ENCODE peak calls at places on chromosomes 2 and 18, in four cellular contexts. P, D, N and I are unnamed samples.

GRCh38 chr18:48026216-48026615 is 95.8 kb upstream of the SMAD2 start:
- DNase-seq in P (no peak), D (no peak), N (no peak), I (no peak)

GRCh38 chr2:176114120-176114929 is 2.3 kb upstream of the HOXD10 start:
- DNase-seq in P (no peak), D (no peak), N (no peak), I (no peak)

GRCh38 chr2:113977660-113978523 is 88.0 kb downstream of the ACTR3 start:
- DNase-seq in P (no peak), D (peak; percentile 20), N (peak; percentile 58), I (no peak)

GRCh38 chr18:6653880-6654279 is 75.6 kb upstream of the ARHGAP28 start:
- DNase-seq in P (no peak), D (no peak), N (no peak), I (no peak)

GRCh38 chr2:75053484-75054112 is 95.2 kb downstream of the POLE4 start:
- DNase-seq in P (no peak), D (no peak), N (no peak), I (no peak)

GRCh38 chr2:28276076-28276618 is 116.5 kb upstream of the FOSL2 start:
- DNase-seq in P (no peak), D (peak; percentile 97), N (peak; percentile 99), I (peak; percentile 95)

GRCh38 chr2:241049739-241050623 is 51.6 kb downstream of the SNED1 start:
- DNase-seq in P (no peak), D (no peak), N (no peak), I (no peak)

GRCh38 chr2:2698182-2699116 is 367.4 kb upstream of the MYT1L start:
- DNase-seq in P (no peak), D (no peak), N (no peak), I (no peak)

GRCh38 chr2:143946436-143947385 is 573.2 kb downstream of the ZEB2 start:
- DNase-seq in P (no peak), D (no peak), N (no peak), I (peak; percentile 63)

GRCh38 chr2:24456610-24457556 is 34.2 kb upstream of the NCOA1 start:
- DNase-seq in P (no peak), D (peak; percentile 29), N (peak; percentile 87), I (peak; percentile 53)

GRCh38 chr18:74331404-74331803 is 15.8 kb downstream of the C18orf63 start:
- DNase-seq in P (no peak), D (peak; percentile 13), N (peak; percentile 80), I (peak; percentile 52)
- TF ChIP-seq CTCF in P (no peak), D (peak; percentile 63), N (peak; percentile 80), I (peak; percentile 51)

DNA sequence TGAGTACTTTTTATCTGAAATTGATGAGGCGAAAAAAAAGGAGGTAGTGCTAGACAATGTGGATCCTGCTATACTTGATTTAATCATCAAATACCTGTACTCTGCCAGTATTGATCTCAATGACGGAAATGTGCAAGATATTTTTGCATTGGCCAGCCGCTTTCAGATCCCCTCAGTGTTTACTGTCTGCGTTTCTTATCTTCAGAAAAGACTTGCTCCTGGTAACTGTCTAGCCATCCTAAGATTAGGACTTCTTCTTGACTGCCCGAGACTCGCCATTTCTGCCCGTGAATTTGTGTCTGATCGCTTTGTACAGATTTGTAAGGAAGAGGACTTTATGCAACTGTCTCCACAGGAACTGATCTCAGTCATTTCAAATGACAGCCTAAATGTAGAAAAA is 453 bp downstream of the KLHL41 start:
- DNase-seq in P (no peak), D (no peak), N (no peak), I (no peak)
- H3K4me3 ChIP-seq in P (no peak overlapping the region), D (no peak overlapping the region), N (no peak overlapping the region), I (no peak overlapping the region)

DNA sequence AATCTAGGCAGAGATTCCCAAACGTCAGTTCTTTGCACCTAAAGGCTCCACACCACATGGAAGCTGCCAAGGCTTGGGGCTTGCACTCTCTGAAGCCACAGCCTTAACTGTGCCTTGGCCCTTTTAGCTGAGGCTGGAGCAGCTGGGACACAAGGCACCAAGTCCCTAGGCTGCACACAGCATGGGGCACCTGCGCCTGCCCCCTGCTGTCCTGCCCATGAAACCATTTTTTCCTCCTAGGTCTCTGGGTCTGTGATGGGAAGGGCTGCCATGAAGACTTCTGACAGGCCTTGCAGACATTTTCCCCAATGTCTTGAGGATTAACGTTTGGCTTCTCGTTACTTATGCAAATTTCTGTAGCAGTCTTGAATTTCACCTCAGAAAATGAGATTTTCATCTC is 241.5 kb downstream of the OSR1 start:
- DNase-seq in P (no peak), D (no peak), N (no peak), I (no peak)
- TF ChIP-seq CTCF in P (no peak), D (no peak), N (no peak), I (no peak)

DNA sequence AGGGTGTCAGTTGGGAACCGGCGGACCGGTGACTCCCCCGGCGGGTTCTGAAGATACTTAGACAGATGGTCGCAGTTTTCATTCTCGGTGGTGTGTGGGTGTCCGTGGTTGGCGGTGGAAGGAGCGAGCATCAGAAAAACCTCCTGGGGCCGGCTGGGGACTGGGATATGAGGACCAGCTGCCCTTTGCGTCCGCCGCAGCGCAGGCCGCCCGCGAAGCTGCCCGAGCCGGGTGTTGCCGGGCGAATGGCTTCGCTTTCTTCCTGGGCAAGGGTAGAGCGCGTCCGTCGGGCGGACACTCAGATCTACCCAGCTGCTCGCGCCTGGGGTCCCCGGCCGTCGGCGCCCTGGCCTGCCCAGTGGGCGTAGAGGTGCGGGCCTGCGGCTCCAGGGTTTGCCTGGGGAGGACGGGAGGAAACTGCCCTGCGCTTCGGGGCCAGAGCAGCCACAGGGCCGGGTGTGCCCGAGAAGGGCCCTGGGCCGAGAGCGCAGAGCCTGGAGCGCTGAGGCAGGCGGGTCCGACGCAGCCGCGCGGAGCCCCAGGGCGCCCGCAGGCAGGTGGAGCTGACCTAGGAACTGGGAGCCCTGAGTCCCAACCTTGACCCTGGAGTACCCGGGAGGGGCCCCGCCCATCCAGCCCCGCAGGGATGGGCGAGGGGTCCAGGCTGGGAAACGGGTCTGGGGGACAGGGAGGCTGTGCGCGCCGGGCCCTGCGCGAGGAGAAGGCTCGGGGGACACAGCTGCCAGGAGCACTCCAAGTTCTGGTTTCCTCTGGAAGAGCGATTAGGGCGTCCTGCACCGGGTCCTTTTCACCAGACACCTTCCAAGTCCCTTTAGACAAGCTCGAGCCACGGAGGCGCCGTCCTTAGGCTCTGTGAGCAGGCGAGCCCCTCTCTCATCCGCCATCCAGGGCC is 1.3 kb downstream of the TWIST2 start:
- DNase-seq in P (no peak), D (no peak), N (peak; percentile 31), I (no peak)
- H3K4me3 ChIP-seq in P (peak overlapping the region; percentile 81), D (peak overlapping the region; percentile 96), N (peak overlapping the region; percentile 94), I (peak overlapping the region; percentile 93)

GRCh38 chr2:237085261-237086221 is at the start of gene COPS8:
- DNase-seq in P (peak; percentile 66), D (peak; percentile 74), N (peak; percentile 91), I (peak; percentile 71)
- TF ChIP-seq CTCF in P (no peak), D (peak; percentile 33), N (peak; percentile 15), I (no peak)

GRCh38 chr2:100141906-100142305 is 484 bp downstream of the AFF3 start:
- DNase-seq in P (no peak), D (no peak), N (no peak), I (no peak)

GRCh38 chr2:100151310-100151709 is 8.9 kb upstream of the AFF3 start:
- DNase-seq in P (no peak), D (no peak), N (no peak), I (no peak)

GRCh38 chr2:100142393-100142792 is at the start of gene AFF3:
- DNase-seq in P (peak; percentile 9), D (no peak), N (no peak), I (no peak)

GRCh38 chr2:100140582-100140981 is 1.8 kb downstream of the AFF3 start:
- DNase-seq in P (no peak), D (no peak), N (no peak), I (no peak)

DNA sequence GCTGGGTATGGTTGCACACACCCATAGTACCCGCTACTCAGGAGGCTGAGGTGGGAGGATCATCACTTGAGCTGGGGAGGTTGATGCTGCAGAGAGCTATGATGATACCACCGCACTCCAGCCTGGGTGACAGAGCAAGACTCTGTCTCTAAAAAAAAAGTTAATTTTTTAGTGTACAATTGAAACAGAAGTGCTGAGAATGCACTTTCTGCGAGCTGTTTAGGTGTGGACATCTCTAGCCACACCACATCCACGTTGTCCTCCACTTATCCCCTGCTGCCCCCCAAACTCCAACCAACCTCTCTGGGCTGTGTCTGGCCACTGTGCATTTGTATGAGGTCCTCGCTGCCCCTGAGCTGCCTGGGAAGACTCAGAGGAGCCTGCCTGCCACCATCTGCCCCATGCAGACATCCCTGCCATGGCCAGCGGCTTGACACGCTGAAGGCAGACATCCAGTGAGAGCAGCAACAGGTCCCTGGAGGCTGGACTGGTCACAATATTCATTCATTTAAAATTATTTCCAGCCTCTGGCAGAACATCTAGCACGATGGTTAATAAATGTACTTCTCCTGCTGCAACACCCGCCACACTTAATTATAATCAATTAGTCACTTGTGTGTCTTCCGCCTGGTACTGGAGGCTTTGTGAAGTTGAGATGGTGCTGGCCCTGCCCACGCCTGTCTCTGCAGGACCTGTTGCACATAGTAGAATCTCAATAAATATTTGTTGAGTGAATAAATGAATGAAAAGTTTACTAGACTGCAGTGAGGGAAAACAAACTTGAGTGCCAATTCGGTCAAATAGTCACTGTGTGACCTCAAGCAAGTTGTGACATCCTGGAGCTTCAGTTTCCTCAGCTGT is 3.7 kb upstream of the AFF3 start:
- DNase-seq in P (no peak), D (no peak), N (no peak), I (no peak)
- H3K4me3 ChIP-seq in P (no peak overlapping the region), D (no peak overlapping the region), N (no peak overlapping the region), I (no peak overlapping the region)

DNA sequence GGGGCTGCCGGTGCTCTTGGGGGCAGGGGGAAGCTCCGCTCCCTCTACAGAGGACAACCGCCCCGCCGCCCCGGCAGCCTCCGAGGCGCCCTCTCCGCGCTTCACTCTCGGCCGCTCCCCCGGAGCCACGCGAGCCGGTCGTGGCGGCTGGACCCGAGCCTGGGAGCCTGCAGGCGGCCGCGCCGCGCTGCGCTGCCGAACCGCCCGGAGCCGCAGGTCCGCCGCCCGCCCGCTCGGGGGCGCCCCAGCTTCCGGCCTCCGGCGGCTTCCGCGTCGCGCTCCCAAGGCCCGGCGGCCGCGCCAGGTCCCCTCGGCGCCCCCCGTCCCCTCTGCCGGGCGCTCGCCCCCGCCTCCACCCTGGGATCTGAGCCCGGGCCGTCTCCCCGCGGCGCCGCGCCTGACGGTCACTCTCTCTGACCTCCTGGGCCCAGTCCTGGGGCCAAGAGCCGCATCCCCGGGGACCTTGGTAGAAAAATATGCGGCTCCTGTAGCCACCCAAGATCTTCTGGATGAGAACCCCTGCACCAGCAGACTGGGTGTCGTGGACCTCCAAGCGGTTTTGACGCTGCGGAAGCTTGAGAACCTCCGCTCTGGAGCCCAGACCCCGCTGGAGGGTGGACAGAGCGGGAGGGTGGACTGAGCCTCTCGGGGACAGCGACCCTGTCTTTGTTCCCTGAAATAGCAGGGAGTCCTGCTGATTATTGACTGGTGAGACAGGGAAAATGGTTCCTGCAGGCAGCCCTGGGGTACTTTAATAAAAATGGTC is 44.3 kb downstream of the SERTAD2 start:
- DNase-seq in P (no peak), D (no peak), N (peak; percentile 39), I (no peak)
- TF ChIP-seq CTCF in P (no peak), D (no peak), N (no peak), I (no peak)

GRCh38 chr2:99488587-99488998 is 1.2 kb downstream of the REV1 start:
- DNase-seq in P (no peak), D (no peak), N (peak; percentile 42), I (no peak)

GRCh38 chr2:99488999-99489757 is 639 bp downstream of the REV1 start:
- DNase-seq in P (no peak), D (no peak), N (peak; percentile 41), I (no peak)

GRCh38 chr2:99489758-99490087 is at the start of gene REV1:
- DNase-seq in P (no peak), D (no peak), N (no peak), I (no peak)

GRCh38 chr2:99485824-99486223 is 4.0 kb downstream of the REV1 start:
- DNase-seq in P (no peak), D (no peak), N (no peak), I (no peak)

GRCh38 chr2:99487906-99488305 is 1.9 kb downstream of the REV1 start:
- DNase-seq in P (no peak), D (no peak), N (peak; percentile 38), I (no peak)
- H3K4me3 ChIP-seq in P (peak overlapping the region; percentile 89), D (no peak overlapping the region), N (peak overlapping the region; percentile 86), I (peak overlapping the region; percentile 88)